ENCODE peak calls at places on chromosome 15, in four cellular contexts. W is activated CD4-positive, alpha-beta memory T cell treated with anti-CD3 and anti-CD28 coated beads for 36 hours; M is NB4; T is pancreas. J is an unnamed sample.

GRCh38 chr15:75229191-75230015 is 27.7 kb downstream of the C15orf39 start:
- DNase-seq in W (no peak), M (no peak), T (no peak), J (no peak)

GRCh38 chr15:31259562-31260252 is 66.9 kb upstream of the KLF13 start:
- DNase-seq in W (no peak), M (no peak), T (no peak), J (no peak)

GRCh38 chr15:58766290-58766689 is 4.8 kb upstream of the MINDY2 start:
- DNase-seq in W (no peak), M (no peak), T (no peak), J (no peak)

GRCh38 chr15:78205856-78206255 is 28.5 kb downstream of the ACSBG1 start:
- DNase-seq in W (no peak), M (no peak), T (no peak), J (no peak)

GRCh38 chr15:91420689-91421088 is 320.6 kb downstream of the SV2B start:
- DNase-seq in W (no peak), M (no peak), T (no peak), J (no peak)

GRCh38 chr15:79078763-79079395 is 11.7 kb downstream of the RASGRF1 start:
- DNase-seq in W (no peak), M (peak), T (no peak), J (no peak)

GRCh38 chr15:52107238-52107637 is 5.3 kb downstream of the BCL2L10 start:
- DNase-seq in W (no peak), M (no peak), T (no peak), J (no peak)

GRCh38 chr15:78641876-78642275 is 866 bp upstream of the CHRNB4 start:
- DNase-seq in W (no peak), M (no peak), T (no peak), J (no peak)

GRCh38 chr15:63826513-63826912 is 7.2 kb downstream of the HERC1 start:
- DNase-seq in W (no peak), M (peak), T (no peak), J (no peak)

GRCh38 chr15:68106656-68107055 is 52.5 kb downstream of the PIAS1 start:
- DNase-seq in W (no peak), M (no peak), T (no peak), J (no peak)

GRCh38 chr15:95684693-95685115 is 645.8 kb upstream of the NR2F2 start:
- DNase-seq in W (no peak), M (no peak), T (no peak), J (peak)

GRCh38 chr15:63492541-63493077 is 11.8 kb upstream of the USP3 start:
- DNase-seq in W (no peak), M (no peak), T (no peak), J (peak)

GRCh38 chr15:87735536-87735935 is 521.0 kb downstream of the NTRK3 start:
- DNase-seq in W (no peak), M (no peak), T (no peak), J (no peak)

GRCh38 chr15:60002528-60003218 is 1.4 kb upstream of the FOXB1 start:
- DNase-seq in W (no peak), M (no peak), T (no peak), J (no peak)

GRCh38 chr15:36449662-36450145 is 129.7 kb upstream of the CDIN1 start:
- DNase-seq in W (no peak), M (no peak), T (no peak), J (no peak)

GRCh38 chr15:62469874-62470688 is 305.0 kb upstream of the C2CD4B start:
- DNase-seq in W (no peak), M (no peak), T (peak), J (peak)

GRCh38 chr15:90660195-90660995 is 56.8 kb upstream of the BLM start:
- DNase-seq in W (peak), M (peak), T (no peak), J (peak)

GRCh38 chr15:77069521-77070121 is 1.3 kb downstream of the TSPAN3 start:
- DNase-seq in W (no peak), M (peak), T (no peak), J (no peak)

GRCh38 chr15:63805993-63806980 is 27.5 kb downstream of the HERC1 start:
- DNase-seq in W (no peak), M (no peak), T (no peak), J (no peak)

GRCh38 chr15:67144609-67145306 is 79.4 kb downstream of the SMAD3 start:
- DNase-seq in W (peak), M (peak), T (no peak), J (peak)

GRCh38 chr15:92733934-92734521 is 78.5 kb upstream of the FAM174B start:
- DNase-seq in W (peak), M (no peak), T (peak), J (no peak)

GRCh38 chr15:23447107-23447500 is at the start of gene GOLGA6L2:
- DNase-seq in W (peak), M (peak), T (no peak), J (peak)

GRCh38 chr15:63040509-63040908 is 2.0 kb upstream of the TPM1 start:
- DNase-seq in W (no peak), M (no peak), T (no peak), J (no peak)

GRCh38 chr15:71708052-71708432 is 102.3 kb upstream of the NR2E3 start:
- DNase-seq in W (no peak), M (no peak), T (no peak), J (no peak)

GRCh38 chr15:50183112-50183794 is 1.3 kb downstream of the SLC27A2 start:
- DNase-seq in W (peak), M (peak), T (no peak), J (no peak)

J was measured in NCI-H226.